ENCODE peak calls at places on chromosome 11, in four cellular contexts. One of them, this sample, is unnamed.
A peak's percentile ranks its signal among the peaks of the same experiment; 100 is the strongest.

GRCh38 chr11:78802058-78802633 is 227.5 kb upstream of the NARS2 start:
- DNase-seq in tibial nerve: no peak
- DNase-seq in psoas muscle: peak; percentile 21
- DNase-seq in IMR-90: no peak
- DNase-seq in this sample: peak; percentile 41

GRCh38 chr11:71309611-71310010 is 57.2 kb upstream of the SHANK2 start:
- DNase-seq in tibial nerve: no peak
- DNase-seq in psoas muscle: no peak
- DNase-seq in IMR-90: no peak
- DNase-seq in this sample: no peak

GRCh38 chr11:57641011-57641410 is 8.7 kb downstream of the YPEL4 start:
- DNase-seq in tibial nerve: no peak
- DNase-seq in psoas muscle: no peak
- DNase-seq in IMR-90: no peak
- DNase-seq in this sample: peak; percentile 40

GRCh38 chr11:6677018-6677417 is 6.1 kb downstream of the MRPL17 start:
- DNase-seq in tibial nerve: no peak
- DNase-seq in psoas muscle: no peak
- DNase-seq in IMR-90: no peak
- DNase-seq in this sample: no peak

GRCh38 chr11:119148855-119149370 is at the start of gene ABCG4:
- DNase-seq in tibial nerve: no peak
- DNase-seq in psoas muscle: no peak
- DNase-seq in IMR-90: no peak
- DNase-seq in this sample: peak; percentile 16

GRCh38 chr11:12109591-12110196 is 696 bp upstream of the MICAL2 start:
- DNase-seq in tibial nerve: no peak
- DNase-seq in psoas muscle: no peak
- DNase-seq in IMR-90: no peak
- DNase-seq in this sample: no peak

GRCh38 chr11:125167954-125168821 is 3.6 kb downstream of the PKNOX2 start:
- DNase-seq in tibial nerve: no peak
- DNase-seq in psoas muscle: no peak
- DNase-seq in IMR-90: peak; percentile 88
- DNase-seq in this sample: peak; percentile 58

GRCh38 chr11:17224727-17225126 is 16.9 kb upstream of the PIK3C2A start:
- DNase-seq in tibial nerve: no peak
- DNase-seq in psoas muscle: no peak
- DNase-seq in IMR-90: no peak
- DNase-seq in this sample: peak; percentile 31

GRCh38 chr11:13009921-13010736 is 1.0 kb downstream of the RASSF10 start:
- DNase-seq in tibial nerve: no peak
- DNase-seq in psoas muscle: peak; percentile 56
- DNase-seq in IMR-90: peak; percentile 7
- DNase-seq in this sample: peak; percentile 20

GRCh38 chr11:119751281-119752060 is 22.5 kb upstream of the NECTIN1 start:
- DNase-seq in tibial nerve: no peak
- DNase-seq in psoas muscle: no peak
- DNase-seq in IMR-90: no peak
- DNase-seq in this sample: no peak

GRCh38 chr11:64248578-64248977 is 1.8 kb upstream of the PPP1R14B start:
- DNase-seq in tibial nerve: no peak
- DNase-seq in psoas muscle: no peak
- DNase-seq in IMR-90: no peak
- DNase-seq in this sample: no peak

GRCh38 chr11:460331-461199 is 10.5 kb downstream of the PTDSS2 start:
- DNase-seq in tibial nerve: no peak
- DNase-seq in psoas muscle: peak; percentile 40
- DNase-seq in IMR-90: no peak
- DNase-seq in this sample: peak; percentile 89

GRCh38 chr11:32960553-32961164 is 55.0 kb upstream of the DEPDC7 start:
- DNase-seq in tibial nerve: no peak
- DNase-seq in psoas muscle: no peak
- DNase-seq in IMR-90: peak; percentile 71
- DNase-seq in this sample: peak; percentile 79

GRCh38 chr11:85590848-85591483 is 36.2 kb downstream of the DLG2 start:
- DNase-seq in tibial nerve: no peak
- DNase-seq in psoas muscle: no peak
- DNase-seq in IMR-90: peak; percentile 36
- DNase-seq in this sample: peak; percentile 36

GRCh38 chr11:22670803-22671202 is 4.4 kb downstream of the GAS2 start:
- DNase-seq in tibial nerve: no peak
- DNase-seq in psoas muscle: no peak
- DNase-seq in IMR-90: peak; percentile 3
- DNase-seq in this sample: peak; percentile 10
- TF ChIP-seq CTCF in tibial nerve: no peak
- TF ChIP-seq CTCF in psoas muscle: peak; percentile 48
- TF ChIP-seq CTCF in IMR-90: peak; percentile 29
- TF ChIP-seq CTCF in this sample: peak; percentile 36

DNA sequence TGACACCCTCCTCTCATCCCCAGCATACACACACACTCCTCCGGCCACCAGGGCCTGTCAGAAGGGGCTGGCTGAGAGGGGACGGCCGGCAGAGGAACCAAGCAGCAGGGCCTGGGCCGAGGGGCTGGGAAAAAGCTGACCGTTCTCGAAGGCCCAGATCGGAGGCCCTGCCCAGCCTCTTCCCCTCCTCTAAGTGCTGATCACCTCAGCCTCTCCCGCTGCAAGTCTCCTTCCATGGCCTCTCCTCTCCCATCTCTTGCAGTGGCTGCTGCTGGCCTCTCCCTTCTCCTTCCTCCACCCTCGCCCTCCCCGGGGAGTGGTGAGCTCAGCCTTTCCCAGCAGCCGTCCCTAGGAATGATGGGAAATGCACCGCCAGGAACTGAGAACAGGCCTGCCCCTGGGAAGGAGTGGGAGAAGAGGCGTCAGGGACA is 39.6 kb downstream of the ARRB1 start:
- DNase-seq in tibial nerve: peak; percentile 86
- DNase-seq in psoas muscle: peak; percentile 91
- DNase-seq in IMR-90: peak; percentile 17
- DNase-seq in this sample: peak; percentile 85
- TF ChIP-seq CTCF in tibial nerve: no peak
- TF ChIP-seq CTCF in psoas muscle: no peak
- TF ChIP-seq CTCF in IMR-90: no peak
- TF ChIP-seq CTCF in this sample: no peak

GRCh38 chr11:2566223-2567025 is 121.6 kb downstream of the KCNQ1 start:
- DNase-seq in tibial nerve: no peak
- DNase-seq in psoas muscle: peak; percentile 47
- DNase-seq in IMR-90: no peak
- DNase-seq in this sample: peak; percentile 7
- TF ChIP-seq CTCF in tibial nerve: no peak
- TF ChIP-seq CTCF in psoas muscle: no peak
- TF ChIP-seq CTCF in IMR-90: no peak
- TF ChIP-seq CTCF in this sample: no peak

GRCh38 chr11:126487711-126488110 is 132.2 kb downstream of the ST3GAL4 start:
- DNase-seq in tibial nerve: no peak
- DNase-seq in psoas muscle: peak; percentile 25
- DNase-seq in IMR-90: no peak
- DNase-seq in this sample: no peak

GRCh38 chr11:126485986-126486635 is 130.6 kb downstream of the ST3GAL4 start:
- DNase-seq in tibial nerve: no peak
- DNase-seq in psoas muscle: peak; percentile 15
- DNase-seq in IMR-90: no peak
- DNase-seq in this sample: no peak

GRCh38 chr11:126483796-126484195 is 128.3 kb downstream of the ST3GAL4 start:
- DNase-seq in tibial nerve: no peak
- DNase-seq in psoas muscle: peak; percentile 18
- DNase-seq in IMR-90: no peak
- DNase-seq in this sample: no peak

GRCh38 chr11:126484266-126484665 is 128.8 kb downstream of the ST3GAL4 start:
- DNase-seq in tibial nerve: no peak
- DNase-seq in psoas muscle: no peak
- DNase-seq in IMR-90: peak; percentile 94
- DNase-seq in this sample: peak; percentile 13

DNA sequence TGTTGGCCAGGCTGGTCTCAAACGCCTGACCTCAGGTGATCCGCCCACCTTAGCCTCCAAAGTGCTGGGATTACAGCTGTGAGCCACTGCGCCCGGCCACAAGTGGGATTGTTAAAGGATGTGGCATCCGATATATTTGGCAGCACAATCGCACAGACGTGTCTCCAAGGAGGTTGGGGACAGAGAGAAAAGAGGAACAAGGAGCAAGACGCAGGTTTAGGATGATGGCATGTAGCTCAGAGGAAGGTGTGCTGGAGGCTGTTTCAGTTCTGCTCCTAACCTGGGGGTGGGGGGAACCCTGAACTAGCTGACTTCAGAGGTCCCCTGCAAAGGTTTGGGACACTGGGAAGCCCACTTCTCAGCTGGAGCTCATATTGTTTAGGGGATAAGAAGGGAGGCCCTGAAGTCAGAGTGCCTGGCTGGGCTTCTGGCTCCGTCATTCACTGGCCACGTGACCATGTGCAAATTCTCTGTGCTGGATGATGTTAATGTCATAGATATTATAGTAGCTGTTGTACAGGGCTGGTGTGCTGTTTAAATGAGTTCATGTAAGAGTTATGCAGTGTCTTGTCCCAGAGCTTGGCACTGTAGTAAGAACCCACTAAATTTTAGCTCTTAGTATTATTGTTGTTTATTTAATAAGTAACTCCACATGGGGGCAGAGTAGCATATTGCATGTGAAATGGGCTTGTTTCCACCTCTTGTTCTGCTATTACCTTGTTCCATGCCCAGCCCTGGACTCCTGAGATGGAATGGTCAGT is 129.7 kb downstream of the ST3GAL4 start:
- DNase-seq in tibial nerve: no peak
- DNase-seq in psoas muscle: peak; percentile 26
- DNase-seq in IMR-90: peak; percentile 81
- DNase-seq in this sample: peak; percentile 39
- TF ChIP-seq CTCF in tibial nerve: no peak
- TF ChIP-seq CTCF in psoas muscle: no peak
- TF ChIP-seq CTCF in IMR-90: peak; percentile 32
- TF ChIP-seq CTCF in this sample: no peak

GRCh38 chr11:113581713-113582112 is 106.5 kb upstream of the DRD2 start:
- DNase-seq in tibial nerve: no peak
- DNase-seq in psoas muscle: no peak
- DNase-seq in IMR-90: no peak
- DNase-seq in this sample: no peak
- TF ChIP-seq CTCF in tibial nerve: no peak
- TF ChIP-seq CTCF in psoas muscle: no peak
- TF ChIP-seq CTCF in IMR-90: no peak
- TF ChIP-seq CTCF in this sample: no peak

GRCh38 chr11:60251485-60252207 is 8.7 kb upstream of the MS4A4E start:
- DNase-seq in tibial nerve: peak; percentile 36
- DNase-seq in psoas muscle: no peak
- DNase-seq in IMR-90: no peak
- DNase-seq in this sample: peak; percentile 33
- TF ChIP-seq CTCF in tibial nerve: no peak
- TF ChIP-seq CTCF in psoas muscle: peak; percentile 47
- TF ChIP-seq CTCF in IMR-90: no peak
- TF ChIP-seq CTCF in this sample: peak; percentile 37

This sample was measured in cardiac fibroblast.